ENCODE peak calls at places on chromosomes 7 and 10, in five cellular contexts. N, B, P, G and C are unnamed samples.

GRCh38 chr10:131689016-131689415 is 211.8 kb upstream of the PPP2R2D start:
- DNase-seq in G (no peak), P (no peak), B (no peak), N (no peak), C (no peak)

GRCh38 chr10:109996225-109996624 is 11.6 kb upstream of the ADD3 start:
- DNase-seq in B (no peak), P (no peak), G (no peak), N (no peak), C (no peak)

GRCh38 chr10:61830072-61830845 is 71.2 kb upstream of the ARID5B start:
- DNase-seq in G (no peak), B (no peak), P (no peak), N (no peak), C (no peak)

GRCh38 chr7:99782012-99782953 is 1.7 kb downstream of the CYP3A4 start:
- DNase-seq in P (no peak), N (no peak), B (no peak), G (no peak), C (no peak)

GRCh38 chr7:136009488-136010079 is 32.4 kb upstream of the MTPN start:
- DNase-seq in P (no peak), G (peak), N (peak), B (no peak), C (peak)

GRCh38 chr7:25305831-25306230 is 77.5 kb upstream of the NPVF start:
- DNase-seq in B (no peak), N (no peak), G (no peak), P (no peak), C (no peak)

GRCh38 chr7:157687158-157687557 is 350.4 kb downstream of the DNAJB6 start:
- DNase-seq in P (no peak), B (no peak), N (no peak), G (peak), C (no peak)

GRCh38 chr7:100444311-100445278 is 8.3 kb upstream of the PPP1R35 start:
- DNase-seq in B (no peak), N (no peak), P (peak), G (peak), C (no peak)

GRCh38 chr7:50436133-50436802 is 13.9 kb downstream of the FIGNL1 start:
- DNase-seq in B (no peak), N (peak), P (no peak), G (peak), C (peak)

GRCh38 chr10:114174462-114175190 is 623 bp upstream of the CCDC186 start:
- DNase-seq in B (peak), P (peak), G (peak), N (peak), C (peak)

GRCh38 chr7:46567858-46568257 is 646.8 kb upstream of the IGFBP3 start:
- DNase-seq in G (no peak), P (no peak), B (no peak), N (no peak), C (no peak)

GRCh38 chr7:105589221-105590077 is 8.2 kb upstream of the EFCAB10 start:
- DNase-seq in G (peak), B (peak), N (peak), P (peak), C (peak)

GRCh38 chr7:34064511-34065158 is 159.3 kb downstream of the BMPER start:
- DNase-seq in B (peak), N (peak), P (no peak), G (peak), C (no peak)

GRCh38 chr10:4981722-4982471 is 18.7 kb downstream of the AKR1C1 start:
- DNase-seq in P (peak), N (peak), G (peak), B (no peak), C (peak)

GRCh38 chr10:62261666-62262065 is 7.0 kb downstream of the RTKN2 start:
- DNase-seq in N (no peak), B (no peak), P (no peak), G (peak), C (no peak)

GRCh38 chr10:92691591-92692084 is 1.9 kb downstream of the HHEX start:
- DNase-seq in B (no peak), N (no peak), P (peak), G (no peak), C (no peak)

GRCh38 chr7:120583835-120584586 is 273.9 kb downstream of the TSPAN12 start:
- DNase-seq in P (no peak), G (peak), B (no peak), N (peak), C (peak)

GRCh38 chr7:155257482-155258232 is 40.0 kb upstream of the INSIG1 start:
- DNase-seq in B (peak), G (peak), N (peak), P (peak), C (peak)

GRCh38 chr7:77657427-77658331 is 38.6 kb upstream of the RSBN1L start:
- DNase-seq in B (peak), G (peak), P (no peak), N (no peak), C (peak)

GRCh38 chr10:128065881-128066534 is 60.2 kb downstream of the MKI67 start:
- DNase-seq in P (no peak), B (no peak), G (no peak), N (no peak), C (no peak)

GRCh38 chr10:102775973-102776669 is 32.4 kb downstream of the WBP1L start:
- DNase-seq in B (no peak), G (peak), N (peak), P (peak), C (peak)

GRCh38 chr7:55569797-55570196 is 2.5 kb downstream of the VOPP1 start:
- DNase-seq in B (no peak), N (no peak), G (no peak), P (no peak), C (no peak)

GRCh38 chr10:114615600-114616007 is 42.5 kb downstream of the ABLIM1 start:
- DNase-seq in N (no peak), G (no peak), B (no peak), P (no peak), C (no peak)

GRCh38 chr7:78038465-78039080 is 240.0 kb downstream of the PHTF2 start:
- DNase-seq in G (no peak), N (no peak), P (peak), B (no peak), C (no peak)

GRCh38 chr10:12844796-12845524 is 156.6 kb downstream of the CCDC3 start:
- DNase-seq in P (peak), N (peak), G (peak), B (peak), C (peak)

GRCh38 chr7:35465791-35466336 is 212.0 kb upstream of the TBX20 start:
- DNase-seq in B (no peak), N (no peak), P (peak), G (no peak), C (no peak)

GRCh38 chr10:32795598-32796183 is 162.3 kb downstream of the ITGB1 start:
- DNase-seq in N (peak), P (no peak), B (no peak), G (peak), C (peak)

GRCh38 chr7:73973091-73973490 is 54.9 kb upstream of the ELN start:
- DNase-seq in P (no peak), G (no peak), N (no peak), B (no peak), C (no peak)

GRCh38 chr7:34133983-34134782 is 228.8 kb downstream of the BMPER start:
- DNase-seq in G (peak), P (peak), N (peak), B (peak), C (peak)

GRCh38 chr10:69769395-69769989 is 32.2 kb upstream of the COL13A1 start:
- DNase-seq in B (peak), N (peak), G (peak), P (no peak), C (peak)

GRCh38 chr7:100371561-100372171 is 1.6 kb upstream of the PILRA start:
- DNase-seq in P (no peak), N (no peak), B (no peak), G (no peak), C (no peak)

GRCh38 chr10:88428442-88428841 is 154.7 kb downstream of the RNLS start:
- DNase-seq in B (no peak), G (peak), P (no peak), N (peak), C (peak)

GRCh38 chr7:129612112-129613015 is 844 bp downstream of the NRF1 start:
- DNase-seq in B (peak), P (peak), G (peak), N (no peak), C (peak)

DNA sequence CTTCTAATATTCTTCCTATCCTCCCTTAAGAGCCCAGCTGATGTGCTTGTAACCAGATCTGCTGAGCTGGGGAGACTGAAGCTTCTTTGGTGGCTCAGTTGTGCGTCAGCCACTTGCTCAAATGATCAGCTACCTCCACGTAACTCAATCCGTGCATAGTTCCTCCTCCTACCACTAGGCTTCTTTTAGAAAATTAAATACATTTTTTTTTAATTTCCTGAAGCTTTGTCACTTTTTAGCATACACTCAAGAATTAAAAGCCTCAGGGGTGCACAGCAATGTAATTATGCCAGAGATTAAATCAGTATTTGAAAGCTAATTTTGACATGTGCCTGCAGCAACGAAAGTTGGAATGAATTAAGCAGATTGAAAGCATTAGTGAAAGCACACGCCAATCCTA is 20.4 kb upstream of the PRLHR start:
- DNase-seq in G (no peak), B (no peak), N (no peak), P (no peak), C (peak)
- TF ChIP-seq CTCF in G (no peak), B (no peak), N (no peak), P (no peak), C (no peak)

DNA sequence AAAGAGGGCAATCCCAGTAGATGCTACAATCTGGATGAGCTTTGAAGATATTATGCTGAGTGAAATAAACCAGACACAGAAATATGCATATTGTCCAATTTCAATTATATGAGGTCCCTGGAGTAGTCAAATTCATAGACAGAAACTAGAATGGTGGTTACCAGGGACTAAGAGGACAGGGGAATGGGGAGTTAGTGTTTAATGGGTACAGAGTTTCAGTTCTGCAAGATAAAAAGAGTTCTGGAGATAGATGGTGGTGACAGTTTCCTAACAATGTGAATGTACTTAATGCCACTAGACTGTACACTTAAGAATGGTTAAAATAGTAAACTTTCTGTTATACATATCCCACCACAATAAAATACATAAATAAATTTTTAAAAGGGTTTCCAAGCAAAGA is 236.6 kb downstream of the ELMO1 start:
- DNase-seq in P (no peak), N (no peak), G (no peak), B (no peak), C (no peak)
- H3K27ac ChIP-seq in P (no peak), N (no peak), G (no peak), B (peak), C (no peak)

GRCh38 chr10:77118603-77119282 is 518.9 kb downstream of the KCNMA1 start:
- DNase-seq in G (no peak), B (no peak), P (no peak), N (no peak), C (no peak)
- TF ChIP-seq CTCF in G (no peak), B (no peak), P (no peak), N (no peak), C (no peak)

GRCh38 chr7:69782917-69783684 is 184.8 kb downstream of the AUTS2 start:
- DNase-seq in N (peak), B (peak), P (peak), G (peak), C (no peak)
- H3K27ac ChIP-seq in N (no peak), B (no peak), P (no peak), G (no peak), C (no peak)